ENCODE peak calls at places on chromosomes 3 and 15, in five cellular contexts. B is gastrocnemius medialis, Z is heart left ventricle, S is right lobe of liver, U is H1. C is an unnamed sample.
A peak's percentile ranks its signal among the peaks of the same experiment; 100 is the strongest.

GRCh38 chr15:45714501-45715488 is 80.0 kb downstream of the SQOR start:
- DNase-seq in U (peak; percentile 38), S (peak; percentile 57), Z (peak; percentile 66), B (no peak), C (peak; percentile 74)

GRCh38 chr3:112651516-112651915 is 10.6 kb upstream of the CCDC80 start:
- DNase-seq in B (no peak), Z (no peak), U (no peak), S (no peak), C (no peak)

GRCh38 chr3:84292113-84292512 is 666.7 kb upstream of the CADM2 start:
- DNase-seq in B (no peak), U (no peak), Z (no peak), S (no peak), C (no peak)

GRCh38 chr3:176399193-176399592 is 798.1 kb downstream of the TBL1XR1 start:
- DNase-seq in Z (no peak), U (no peak), B (no peak), S (no peak), C (no peak)

GRCh38 chr15:85024509-85025336 is 43.1 kb downstream of the PDE8A start:
- DNase-seq in B (no peak), Z (no peak), S (no peak), U (no peak), C (no peak)

GRCh38 chr3:175956964-175957363 is 1097.8 kb downstream of the NAALADL2 start:
- DNase-seq in S (no peak), U (no peak), B (no peak), Z (no peak), C (no peak)

GRCh38 chr3:155556531-155556930 is 188.3 kb downstream of the PLCH1 start:
- DNase-seq in Z (no peak), U (no peak), S (no peak), B (no peak), C (no peak)

GRCh38 chr3:64385256-64385655 is 160.0 kb upstream of the PRICKLE2 start:
- DNase-seq in S (no peak), B (no peak), Z (no peak), U (no peak), C (no peak)

GRCh38 chr3:18071833-18072232 is 329.4 kb upstream of the TBC1D5 start:
- DNase-seq in U (no peak), Z (no peak), S (no peak), B (no peak), C (no peak)

GRCh38 chr3:16372362-16373269 is 107.6 kb downstream of the OXNAD1 start:
- DNase-seq in S (no peak), U (no peak), B (no peak), Z (no peak), C (no peak)

GRCh38 chr3:171427771-171428320 is 32.4 kb downstream of the TNIK start:
- DNase-seq in Z (no peak), B (no peak), S (no peak), U (no peak), C (no peak)

GRCh38 chr3:129461022-129461421 is 21.0 kb downstream of the IFT122 start:
- DNase-seq in U (no peak), B (no peak), S (no peak), Z (no peak), C (no peak)

GRCh38 chr15:85381850-85382751 is 1.7 kb downstream of the AKAP13 start:
- DNase-seq in U (no peak), B (no peak), S (no peak), Z (no peak), C (no peak)

GRCh38 chr15:45451265-45451664 is 71.3 kb downstream of the SLC30A4 start:
- DNase-seq in U (no peak), B (no peak), Z (no peak), S (no peak), C (no peak)

DNA sequence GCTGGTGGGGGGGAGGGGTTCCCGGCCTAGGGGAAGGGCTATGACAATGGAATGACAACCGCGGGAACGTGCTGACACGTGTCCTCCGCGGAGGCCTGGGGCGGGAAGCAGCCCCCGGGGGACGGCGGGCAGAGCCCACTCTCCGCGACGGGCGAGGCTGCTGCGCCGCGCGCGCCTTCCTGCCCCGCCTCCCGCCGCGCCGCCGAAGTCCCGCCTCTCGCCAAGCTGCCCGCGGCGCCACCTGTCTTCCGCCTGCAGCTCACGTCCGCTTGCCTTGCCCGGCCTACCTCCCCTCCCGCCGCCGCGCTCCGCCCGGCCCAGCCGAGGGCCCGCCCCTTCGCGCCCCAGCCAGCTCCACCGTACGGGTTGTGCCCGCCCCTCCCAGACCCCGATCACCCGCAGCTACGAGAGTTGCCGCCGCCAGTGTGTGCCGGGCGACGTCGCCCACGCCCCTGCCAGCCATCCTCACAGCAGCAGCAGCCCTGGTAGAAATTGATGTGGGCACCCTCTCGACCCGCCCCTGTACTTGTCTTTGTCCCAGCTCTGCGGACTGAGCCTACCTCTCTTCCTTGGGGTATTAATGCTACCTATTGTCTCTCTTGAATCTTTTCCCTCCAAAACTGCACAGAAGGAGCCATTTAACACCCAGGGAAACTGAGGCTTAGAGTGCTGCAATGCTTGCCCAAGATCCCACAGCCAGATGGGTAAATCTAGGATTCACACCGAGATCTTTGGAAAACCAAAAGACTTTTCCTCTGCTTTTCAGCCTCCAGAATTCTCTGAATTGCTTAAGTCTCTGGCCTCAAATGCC is at the start of gene PARP16:
- DNase-seq in U (no peak), Z (peak; percentile 96), S (peak; percentile 96), B (peak; percentile 89), C (peak; percentile 92)
- TF ChIP-seq CTCF in U (peak; percentile 37), Z (peak; percentile 22), S (peak; percentile 55), B (peak; percentile 73), C (peak; percentile 53)

DNA sequence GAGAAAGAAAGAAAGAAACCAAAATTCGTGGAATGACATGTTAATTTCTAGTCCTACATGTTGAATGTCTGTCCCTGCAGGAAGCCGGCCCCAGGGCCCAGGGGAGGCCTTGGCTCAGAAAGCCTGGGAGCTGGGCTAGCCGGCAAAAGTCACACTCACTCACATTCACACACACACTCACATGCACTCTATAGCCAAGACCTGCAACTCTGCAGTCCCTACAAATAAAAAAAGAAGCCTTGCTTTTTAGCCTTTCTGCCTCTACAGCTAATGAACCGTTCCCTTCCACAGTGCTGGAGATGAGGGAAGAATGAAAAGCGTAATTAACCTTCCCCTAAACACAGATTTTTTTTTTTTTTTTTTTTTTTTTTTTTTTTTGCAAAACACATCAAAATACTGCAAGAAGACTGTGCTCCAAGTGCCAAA is 4.4 kb downstream of the MECOM start:
- DNase-seq in B (no peak), Z (no peak), S (no peak), U (no peak), C (no peak)
- H3K4me3 ChIP-seq in B (no peak overlapping the region), Z (peak overlapping the region; percentile 5), S (no peak overlapping the region), U (peak overlapping the region; percentile 43), C (no peak overlapping the region)

GRCh38 chr3:151946606-151947005 is 73.2 kb downstream of the SUCNR1 start:
- DNase-seq in Z (no peak), U (no peak), B (no peak), S (no peak), C (no peak)

GRCh38 chr3:151940481-151940880 is 67.0 kb downstream of the SUCNR1 start:
- DNase-seq in Z (no peak), B (no peak), U (no peak), S (no peak), C (no peak)

GRCh38 chr3:151944356-151944755 is 70.9 kb downstream of the SUCNR1 start:
- DNase-seq in U (no peak), B (no peak), Z (no peak), S (no peak), C (no peak)

GRCh38 chr3:151943539-151943938 is 70.1 kb downstream of the SUCNR1 start:
- DNase-seq in S (no peak), U (no peak), B (no peak), Z (no peak), C (no peak)
- TF ChIP-seq POLR2A in S (no peak), U (no peak), B (no peak), Z (no peak), C (no peak)

GRCh38 chr15:77653832-77654480 is 21.2 kb upstream of the LINGO1 start:
- DNase-seq in S (no peak), B (no peak), U (no peak), Z (no peak), C (no peak)

GRCh38 chr15:77657629-77658238 is 25.0 kb upstream of the LINGO1 start:
- DNase-seq in Z (peak; percentile 37), U (no peak), S (no peak), B (no peak), C (no peak)

GRCh38 chr15:77659350-77660321 is 26.9 kb upstream of the LINGO1 start:
- DNase-seq in B (no peak), U (no peak), Z (peak; percentile 64), S (no peak), C (peak; percentile 67)

GRCh38 chr15:77656294-77656693 is 23.6 kb upstream of the LINGO1 start:
- DNase-seq in Z (peak; percentile 48), B (no peak), S (no peak), U (no peak), C (no peak)

DNA sequence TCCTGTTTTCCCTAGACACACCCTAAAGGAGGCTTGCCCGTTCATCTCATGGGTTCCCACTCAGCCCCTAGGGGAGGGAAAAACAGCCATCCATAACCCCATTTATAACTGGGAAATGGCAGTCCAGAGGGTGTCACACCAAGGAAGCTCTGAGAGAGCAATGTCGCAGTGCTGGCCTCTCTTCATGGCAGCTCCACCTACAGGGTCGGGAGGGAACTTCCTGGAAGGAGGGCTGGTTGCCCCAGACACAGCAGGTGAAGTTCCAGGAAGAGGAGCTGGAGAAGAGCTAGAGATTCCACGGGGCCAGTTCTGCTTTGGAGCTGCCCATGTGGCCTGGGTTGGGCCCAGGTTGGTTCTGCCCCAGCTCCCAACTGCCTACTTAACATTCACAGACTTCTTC is 22.3 kb upstream of the LINGO1 start:
- DNase-seq in U (no peak), S (no peak), B (no peak), Z (peak; percentile 19), C (no peak)
- TF ChIP-seq CTCF in U (peak; percentile 81), S (no peak), B (no peak), Z (peak; percentile 8), C (no peak)

DNA sequence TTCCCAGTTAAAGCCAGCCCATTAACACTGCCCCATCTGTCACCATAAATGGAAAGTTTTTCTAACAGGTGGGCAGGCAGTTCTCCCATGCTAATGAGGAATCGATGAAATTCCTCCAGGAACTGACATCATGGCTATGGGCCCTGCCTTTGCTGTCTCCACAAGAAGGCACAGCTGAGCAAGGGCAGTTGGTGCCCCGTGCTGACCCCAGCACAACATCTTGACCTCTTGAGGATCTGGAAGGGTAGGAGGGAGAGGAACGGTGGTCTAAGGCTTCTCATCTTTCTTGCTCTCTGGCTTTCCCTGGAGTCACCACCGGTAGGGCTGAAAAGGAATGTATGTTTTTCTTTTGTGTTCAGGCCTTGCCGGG is 46.7 kb downstream of the CHCHD6 start:
- DNase-seq in S (no peak), Z (no peak), B (no peak), U (no peak), C (no peak)
- H3K4me3 ChIP-seq in S (no peak overlapping the region), Z (no peak overlapping the region), B (no peak overlapping the region), U (no peak overlapping the region), C (no peak overlapping the region)

GRCh38 chr3:49939858-49940666 is at the start of gene RBM6:
- DNase-seq in B (peak; percentile 97), Z (peak; percentile 98), S (peak; percentile 99), U (peak; percentile 94), C (peak; percentile 97)
- TF ChIP-seq POLR2A in B (peak; percentile 95), Z (peak; percentile 83), S (peak; percentile 88), U (peak; percentile 80), C (peak; percentile 95)